ENCODE peak calls at places on chromosomes 5 and 9, in four cellular contexts. E is astrocyte of the spinal cord, H is AG09309, K is fibroblast of the aortic adventitia. P is an unnamed sample.

GRCh38 chr9:80951675-80952074 is 737.7 kb downstream of the TLE1 start:
- DNase-seq in E (no peak), K (no peak), H (no peak), P (no peak)

GRCh38 chr9:38081356-38082108 is 12.5 kb upstream of the SHB start:
- DNase-seq in K (no peak), H (no peak), E (peak; percentile 55), P (no peak)

GRCh38 chr9:23563497-23563896 is 262.5 kb downstream of the ELAVL2 start:
- DNase-seq in E (peak; percentile 82), K (no peak), H (no peak), P (no peak)

GRCh38 chr9:13118294-13118693 is 161.2 kb downstream of the MPDZ start:
- DNase-seq in E (no peak), K (no peak), H (no peak), P (no peak)

GRCh38 chr9:37028425-37029031 is 5.5 kb downstream of the PAX5 start:
- DNase-seq in K (no peak), H (no peak), E (no peak), P (no peak)

GRCh38 chr9:76718166-76718565 is 46.1 kb upstream of the PCA3 start:
- DNase-seq in E (no peak), H (no peak), K (no peak), P (no peak)

GRCh38 chr5:124277767-124278536 is 468.5 kb downstream of the ZNF608 start:
- DNase-seq in E (no peak), K (no peak), H (no peak), P (no peak)

GRCh38 chr9:31908158-31908890 is 476.1 kb upstream of the ACO1 start:
- DNase-seq in E (peak; percentile 3), K (no peak), H (no peak), P (no peak)

GRCh38 chr5:73007051-73007450 is 51.2 kb downstream of the FCHO2 start:
- DNase-seq in E (no peak), K (no peak), H (no peak), P (no peak)

GRCh38 chr9:124208571-124208970 is 49.2 kb upstream of the NEK6 start:
- DNase-seq in K (no peak), E (no peak), H (no peak), P (no peak)

DNA sequence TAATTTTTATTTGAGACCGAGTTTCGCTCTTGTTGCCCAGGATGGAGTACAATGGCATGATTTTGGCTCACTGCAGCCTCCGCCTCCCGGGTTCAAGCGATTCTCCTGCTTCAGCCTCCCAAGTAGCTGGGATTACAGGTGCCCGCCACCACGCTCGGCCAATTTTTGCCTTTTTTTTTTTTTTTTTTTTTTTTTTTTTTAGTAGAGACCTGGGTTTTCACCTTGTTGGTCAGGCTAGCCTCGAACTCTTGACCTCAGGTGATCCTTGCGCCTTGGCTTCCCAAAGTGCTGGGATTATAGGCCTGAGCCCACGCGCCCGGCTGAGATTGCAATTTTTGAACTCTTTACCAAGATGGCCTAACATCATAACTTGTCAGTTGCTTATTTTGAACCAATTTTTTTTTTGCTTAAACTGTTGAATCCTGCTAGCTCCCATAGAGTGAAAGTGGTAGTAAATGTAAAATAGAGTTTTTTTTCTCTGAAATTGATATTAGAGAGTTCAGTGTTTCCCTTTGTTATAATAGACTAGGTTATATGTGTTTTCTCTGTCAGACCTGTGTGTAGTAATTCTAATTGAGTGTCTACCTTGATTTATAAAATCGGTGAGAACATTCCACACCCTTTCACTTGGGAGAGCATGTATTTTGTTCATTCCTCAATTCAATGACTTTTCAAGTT is 3.8 kb downstream of the GPBP1 start:
- DNase-seq in E (no peak), H (no peak), K (no peak), P (no peak)
- H3K4me3 ChIP-seq in E (peak overlapping the region; percentile 15), H (peak overlapping the region; percentile 37), K (peak overlapping the region; percentile 44), P (peak overlapping the region; percentile 87)

GRCh38 chr9:121071356-121071755 is 3.4 kb upstream of the CNTRL start:
- DNase-seq in E (no peak), H (no peak), K (no peak), P (no peak)

GRCh38 chr9:121075251-121076036 is 689 bp downstream of the CNTRL start:
- DNase-seq in H (no peak), E (no peak), K (peak; percentile 31), P (no peak)

GRCh38 chr9:121073038-121073437 is 1.7 kb upstream of the CNTRL start:
- DNase-seq in E (peak; percentile 38), H (peak; percentile 52), K (peak; percentile 95), P (peak; percentile 36)

GRCh38 chr9:121074370-121075250 is at the start of gene CNTRL:
- DNase-seq in K (peak; percentile 77), H (no peak), E (peak; percentile 92), P (peak; percentile 90)
- TF ChIP-seq CTCF in K (no peak), H (no peak), E (no peak), P (no peak)

GRCh38 chr5:1881273-1881586 is 1.5 kb downstream of the IRX4 start:
- DNase-seq in E (no peak), K (peak; percentile 16), H (no peak), P (no peak)

GRCh38 chr5:1882337-1883119 is at the start of gene IRX4:
- DNase-seq in K (peak; percentile 10), H (no peak), E (no peak), P (no peak)

GRCh38 chr5:1880377-1881272 is 2.1 kb downstream of the IRX4 start:
- DNase-seq in H (no peak), E (no peak), K (no peak), P (no peak)

GRCh38 chr5:1883120-1883924 is 597 bp upstream of the IRX4 start:
- DNase-seq in E (no peak), H (no peak), K (no peak), P (peak; percentile 36)

DNA sequence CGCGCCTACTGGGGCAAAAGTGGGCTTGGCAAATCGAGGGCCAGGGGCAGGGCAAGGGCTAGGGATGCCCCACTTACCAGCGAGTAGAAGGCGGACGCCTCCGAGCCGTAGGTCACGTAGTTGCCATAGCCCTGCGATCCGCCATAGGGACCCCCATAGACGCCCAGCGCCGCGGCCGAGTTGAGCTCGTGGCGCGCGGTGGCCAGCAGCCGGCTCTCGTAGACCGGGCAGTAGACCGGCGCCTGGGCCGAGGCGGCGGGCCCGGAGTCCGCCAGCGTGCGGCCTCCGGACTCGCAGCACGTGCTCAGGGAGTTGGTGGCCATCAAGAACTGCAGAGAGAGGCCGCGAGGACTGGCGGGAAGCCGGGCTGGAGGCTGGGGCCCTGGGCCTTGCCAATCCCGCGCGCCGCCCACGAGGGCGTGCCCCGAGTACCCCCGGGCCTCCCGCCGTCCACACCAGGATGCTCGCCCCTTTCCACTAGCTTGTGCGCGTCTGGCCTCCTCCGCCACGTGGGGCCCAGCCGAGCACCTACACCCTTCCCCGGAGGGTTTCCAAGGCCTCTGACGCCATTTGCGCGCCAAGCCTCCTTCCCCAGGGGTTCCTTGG is 891 bp downstream of the IRX4 start:
- DNase-seq in E (no peak), K (no peak), H (no peak), P (no peak)
- H3K4me3 ChIP-seq in E (no peak overlapping the region), K (no peak overlapping the region), H (no peak overlapping the region), P (peak overlapping the region; percentile 71)

DNA sequence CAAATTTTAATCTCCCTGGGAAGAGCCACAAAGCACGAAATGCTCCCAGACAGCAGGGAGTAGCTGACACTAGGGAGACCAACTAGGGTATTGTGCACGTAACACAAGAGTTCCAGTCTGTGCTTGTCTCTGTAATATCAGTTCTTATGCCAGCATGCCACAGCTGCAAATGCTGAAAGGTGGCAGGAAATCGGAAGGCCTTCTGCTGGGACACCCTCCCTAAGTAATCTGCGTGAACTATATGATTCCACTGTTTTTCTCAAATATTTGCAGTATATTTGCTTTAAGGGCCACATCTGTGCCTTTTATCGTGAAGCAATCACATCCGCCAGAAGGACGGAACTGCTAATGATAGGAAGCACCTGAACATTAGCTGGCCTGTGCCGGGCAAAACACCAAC is 12.6 kb downstream of the VLDLR start:
- DNase-seq in K (no peak), H (no peak), E (no peak), P (no peak)
- TF ChIP-seq CTCF in K (no peak), H (no peak), E (no peak), P (no peak)

DNA sequence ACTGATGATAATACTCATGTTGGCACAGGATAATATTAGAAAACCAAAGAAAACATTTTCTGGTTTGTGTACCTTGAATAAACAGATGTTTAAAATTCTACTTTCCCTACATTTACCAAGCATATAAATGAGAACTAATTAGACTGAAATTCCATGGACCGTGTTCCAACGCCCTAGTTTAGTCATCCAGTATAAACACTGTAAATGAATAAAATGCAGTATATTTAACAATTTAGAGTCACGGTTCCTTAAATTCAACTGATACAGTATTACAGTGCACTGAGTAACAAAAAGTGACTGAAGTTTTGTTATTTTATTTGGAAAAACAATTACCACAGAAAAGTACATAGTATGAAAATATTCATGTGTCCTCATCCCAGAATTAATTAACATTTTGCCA is 112.3 kb downstream of the HMHB1 start:
- DNase-seq in E (peak; percentile 26), K (no peak), H (no peak), P (no peak)
- H3K4me3 ChIP-seq in E (no peak overlapping the region), K (no peak overlapping the region), H (no peak overlapping the region), P (no peak overlapping the region)

GRCh38 chr5:131634996-131635754 is at the start of gene RAPGEF6:
- DNase-seq in H (peak; percentile 100), K (peak; percentile 100), E (peak; percentile 100), P (peak; percentile 96)

GRCh38 chr5:131635755-131636479 is 888 bp upstream of the RAPGEF6 start:
- DNase-seq in H (no peak), K (no peak), E (no peak), P (no peak)

GRCh38 chr5:131637694-131638093 is 2.7 kb upstream of the RAPGEF6 start:
- DNase-seq in H (no peak), E (no peak), K (no peak), P (no peak)

GRCh38 chr5:131633830-131634229 is 1.2 kb downstream of the RAPGEF6 start:
- DNase-seq in E (no peak), K (no peak), H (no peak), P (no peak)

DNA sequence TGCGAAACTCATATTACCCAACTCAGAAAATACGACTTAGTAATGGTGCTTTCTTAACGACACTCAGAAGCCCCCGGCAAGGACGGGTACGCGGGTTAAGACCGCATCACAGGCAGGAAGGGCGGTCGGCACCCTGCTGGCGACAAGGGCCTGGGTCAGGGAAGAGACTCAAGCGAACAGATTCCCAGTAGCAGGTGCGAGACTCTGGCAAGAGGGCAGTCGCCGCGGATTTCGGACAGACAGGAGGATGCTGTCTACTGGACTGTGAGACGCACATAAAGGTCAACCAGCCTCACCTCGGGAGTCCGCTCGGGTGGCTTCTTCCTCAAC is 398 bp downstream of the RAPGEF6 start:
- DNase-seq in K (no peak), E (peak; percentile 56), H (no peak), P (peak; percentile 50)
- TF ChIP-seq CTCF in K (peak; percentile 25), E (no peak), H (peak; percentile 12), P (peak; percentile 31)

GRCh38 chr9:70415041-70415440 is 584 bp upstream of the KLF9 start:
- DNase-seq in E (no peak), K (no peak), H (no peak), P (no peak)
- H3K4me3 ChIP-seq in E (peak overlapping the region; percentile 99), K (peak overlapping the region; percentile 95), H (no peak overlapping the region), P (peak overlapping the region; percentile 88)

GRCh38 chr9:109972026-109973005 is 192.3 kb downstream of the PALM2AKAP2 start:
- DNase-seq in E (no peak), K (no peak), H (no peak), P (no peak)
- TF ChIP-seq CTCF in E (no peak), K (no peak), H (no peak), P (no peak)

GRCh38 chr5:52987711-52988329 is 1.3 kb upstream of the ITGA2 start:
- DNase-seq in K (peak; percentile 58), E (peak; percentile 53), H (no peak), P (no peak)
- H3K4me3 ChIP-seq in K (peak overlapping the region; percentile 3), E (no peak overlapping the region), H (no peak overlapping the region), P (no peak overlapping the region)

P was measured in left ventricle myocardium inferior.